ENCODE peak calls at places on chromosomes 2 and 18, in nine cellular contexts. One of them, this sample, is unnamed. For H3K27me3, the result is how much of the 10 kb centered on the place peaks cover.

GRCh38 chr18:69528439-69528838 is 127.8 kb downstream of the DOK6 start:
- DNase-seq in body of pancreas: no peak
- DNase-seq in K562: no peak
- DNase-seq in fibroblast of lung: peak
- DNase-seq in cardiac muscle cell: no peak
- DNase-seq in IMR-90: peak
- DNase-seq in tibial nerve: no peak
- DNase-seq in lower lobe of right lung: no peak
- DNase-seq in WERI-Rb-1: no peak
- DNase-seq in this sample: no peak

GRCh38 chr2:144886847-144887246 is 366.9 kb upstream of the ZEB2 start:
- DNase-seq in tibial nerve: no peak
- DNase-seq in lower lobe of right lung: no peak
- DNase-seq in body of pancreas: peak
- DNase-seq in WERI-Rb-1: no peak
- DNase-seq in IMR-90: no peak
- DNase-seq in cardiac muscle cell: no peak
- DNase-seq in fibroblast of lung: peak
- DNase-seq in K562: no peak
- DNase-seq in this sample: no peak

GRCh38 chr2:95799490-95799889 is 192.1 kb downstream of the ANKRD36C start:
- DNase-seq in tibial nerve: no peak
- DNase-seq in cardiac muscle cell: no peak
- DNase-seq in IMR-90: no peak
- DNase-seq in WERI-Rb-1: no peak
- DNase-seq in lower lobe of right lung: no peak
- DNase-seq in K562: no peak
- DNase-seq in body of pancreas: no peak
- DNase-seq in fibroblast of lung: no peak
- DNase-seq in this sample: no peak

GRCh38 chr2:157329524-157329923 is 3.9 kb upstream of the ERMN start:
- DNase-seq in IMR-90: no peak
- DNase-seq in lower lobe of right lung: no peak
- DNase-seq in body of pancreas: peak
- DNase-seq in K562: no peak
- DNase-seq in fibroblast of lung: no peak
- DNase-seq in WERI-Rb-1: no peak
- DNase-seq in tibial nerve: no peak
- DNase-seq in cardiac muscle cell: no peak
- DNase-seq in this sample: no peak

GRCh38 chr2:20667531-20668401 is 822 bp downstream of the GDF7 start:
- DNase-seq in WERI-Rb-1: no peak
- DNase-seq in cardiac muscle cell: no peak
- DNase-seq in body of pancreas: no peak
- DNase-seq in IMR-90: no peak
- DNase-seq in lower lobe of right lung: peak
- DNase-seq in fibroblast of lung: no peak
- DNase-seq in K562: no peak
- DNase-seq in tibial nerve: no peak
- DNase-seq in this sample: no peak

GRCh38 chr18:55269632-55270031 is 310.4 kb upstream of the CCDC68 start:
- DNase-seq in lower lobe of right lung: no peak
- DNase-seq in fibroblast of lung: no peak
- DNase-seq in cardiac muscle cell: no peak
- DNase-seq in IMR-90: no peak
- DNase-seq in WERI-Rb-1: no peak
- DNase-seq in body of pancreas: no peak
- DNase-seq in K562: no peak
- DNase-seq in tibial nerve: no peak
- DNase-seq in this sample: no peak

GRCh38 chr2:163731735-163732134 is 4.1 kb downstream of the FIGN start:
- DNase-seq in body of pancreas: no peak
- DNase-seq in lower lobe of right lung: no peak
- DNase-seq in tibial nerve: no peak
- DNase-seq in fibroblast of lung: peak
- DNase-seq in WERI-Rb-1: no peak
- DNase-seq in IMR-90: no peak
- DNase-seq in K562: no peak
- DNase-seq in cardiac muscle cell: no peak
- DNase-seq in this sample: no peak

GRCh38 chr2:193966590-193966989 is 1690.4 kb upstream of the SLC39A10 start:
- DNase-seq in WERI-Rb-1: no peak
- DNase-seq in K562: no peak
- DNase-seq in fibroblast of lung: peak
- DNase-seq in cardiac muscle cell: no peak
- DNase-seq in lower lobe of right lung: no peak
- DNase-seq in tibial nerve: no peak
- DNase-seq in IMR-90: peak
- DNase-seq in body of pancreas: no peak
- DNase-seq in this sample: peak

GRCh38 chr2:181805228-181806038 is 86.1 kb upstream of the ITPRID2 start:
- DNase-seq in cardiac muscle cell: no peak
- DNase-seq in IMR-90: peak
- DNase-seq in tibial nerve: no peak
- DNase-seq in WERI-Rb-1: no peak
- DNase-seq in K562: no peak
- DNase-seq in lower lobe of right lung: no peak
- DNase-seq in fibroblast of lung: peak
- DNase-seq in body of pancreas: no peak
- DNase-seq in this sample: no peak

GRCh38 chr2:283996-284794 is 3.7 kb downstream of the ALKAL2 start:
- DNase-seq in body of pancreas: no peak
- DNase-seq in tibial nerve: no peak
- DNase-seq in fibroblast of lung: peak
- DNase-seq in cardiac muscle cell: no peak
- DNase-seq in IMR-90: peak
- DNase-seq in K562: no peak
- DNase-seq in WERI-Rb-1: no peak
- DNase-seq in lower lobe of right lung: no peak
- DNase-seq in this sample: no peak

GRCh38 chr2:70994055-70994444 is 623 bp downstream of the TEX261 start:
- DNase-seq in IMR-90: peak
- DNase-seq in lower lobe of right lung: no peak
- DNase-seq in fibroblast of lung: no peak
- DNase-seq in K562: no peak
- DNase-seq in tibial nerve: no peak
- DNase-seq in cardiac muscle cell: no peak
- DNase-seq in body of pancreas: no peak
- DNase-seq in WERI-Rb-1: no peak
- DNase-seq in this sample: no peak

GRCh38 chr2:160387558-160388262 is 105.9 kb downstream of the RBMS1 start:
- DNase-seq in K562: no peak
- DNase-seq in body of pancreas: peak
- DNase-seq in fibroblast of lung: peak
- DNase-seq in IMR-90: peak
- DNase-seq in tibial nerve: peak
- DNase-seq in lower lobe of right lung: no peak
- DNase-seq in cardiac muscle cell: peak
- DNase-seq in WERI-Rb-1: no peak
- DNase-seq in this sample: no peak

GRCh38 chr2:38793511-38793910 is 15.5 kb downstream of the GEMIN6 start:
- DNase-seq in cardiac muscle cell: no peak
- DNase-seq in lower lobe of right lung: no peak
- DNase-seq in tibial nerve: no peak
- DNase-seq in body of pancreas: no peak
- DNase-seq in IMR-90: no peak
- DNase-seq in K562: no peak
- DNase-seq in WERI-Rb-1: no peak
- DNase-seq in fibroblast of lung: no peak
- DNase-seq in this sample: no peak

GRCh38 chr2:96763511-96764252 is 3.0 kb downstream of the CNNM4 start:
- DNase-seq in body of pancreas: no peak
- DNase-seq in lower lobe of right lung: no peak
- DNase-seq in WERI-Rb-1: peak
- DNase-seq in IMR-90: no peak
- DNase-seq in cardiac muscle cell: peak
- DNase-seq in K562: peak
- DNase-seq in fibroblast of lung: no peak
- DNase-seq in tibial nerve: no peak
- DNase-seq in this sample: no peak

GRCh38 chr2:75465317-75465998 is 95.3 kb downstream of the EVA1A start:
- DNase-seq in K562: no peak
- DNase-seq in IMR-90: peak
- DNase-seq in lower lobe of right lung: no peak
- DNase-seq in tibial nerve: no peak
- DNase-seq in fibroblast of lung: peak
- DNase-seq in WERI-Rb-1: no peak
- DNase-seq in body of pancreas: peak
- DNase-seq in cardiac muscle cell: peak
- DNase-seq in this sample: no peak

DNA sequence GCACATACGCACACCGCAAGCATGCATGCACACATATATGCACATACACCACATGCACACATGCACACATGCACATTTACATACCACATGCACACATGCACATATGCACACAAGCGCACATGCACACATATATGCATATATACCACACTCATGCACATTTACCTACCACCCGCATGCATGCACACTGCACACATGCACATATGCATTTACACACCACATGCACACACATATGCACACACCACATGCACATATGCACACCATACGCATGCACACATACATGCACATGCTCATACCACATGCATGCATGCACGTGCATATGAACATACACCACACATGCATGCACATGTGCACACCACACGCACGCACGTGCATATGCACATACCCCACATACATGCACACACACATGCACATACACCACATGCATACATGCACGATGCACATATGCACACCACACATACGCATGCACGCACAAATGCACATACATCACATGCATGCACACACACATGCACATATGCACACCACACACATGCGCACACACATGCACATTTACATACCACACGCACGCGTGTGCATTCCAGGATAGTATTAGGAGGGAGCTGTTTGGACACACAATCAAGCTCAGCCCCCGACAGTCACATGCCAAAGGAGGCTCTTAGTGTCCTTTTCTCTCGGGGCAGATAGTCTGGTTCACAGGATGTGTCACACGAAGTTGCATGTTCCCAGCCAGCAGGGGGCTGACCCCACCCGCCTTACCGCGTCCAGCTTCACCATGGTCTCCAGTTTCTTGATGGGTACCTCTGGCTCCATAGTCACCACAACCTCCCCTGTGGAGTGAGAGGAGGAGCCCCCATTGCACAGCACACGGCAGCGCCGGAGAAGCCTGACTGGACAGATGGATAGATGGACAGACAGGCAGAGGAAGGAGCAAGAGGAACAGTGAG is 5.9 kb downstream of the OTOF start:
- DNase-seq in IMR-90: no peak
- DNase-seq in cardiac muscle cell: no peak
- DNase-seq in WERI-Rb-1: peak
- DNase-seq in K562: peak
- DNase-seq in tibial nerve: no peak
- DNase-seq in body of pancreas: no peak
- DNase-seq in lower lobe of right lung: no peak
- DNase-seq in fibroblast of lung: no peak
- DNase-seq in this sample: no peak
- TF ChIP-seq CTCF in IMR-90: no peak
- TF ChIP-seq CTCF in cardiac muscle cell: no peak
- TF ChIP-seq CTCF in WERI-Rb-1: peak
- TF ChIP-seq CTCF in K562: peak
- TF ChIP-seq CTCF in tibial nerve: no peak
- TF ChIP-seq CTCF in body of pancreas: no peak
- TF ChIP-seq CTCF in lower lobe of right lung: no peak
- TF ChIP-seq CTCF in fibroblast of lung: no peak
- TF ChIP-seq CTCF in this sample: peak

GRCh38 chr2:230969673-230970015 is 26.3 kb upstream of the SPATA3 start:
- DNase-seq in lower lobe of right lung: no peak
- DNase-seq in fibroblast of lung: no peak
- DNase-seq in IMR-90: no peak
- DNase-seq in K562: no peak
- DNase-seq in tibial nerve: no peak
- DNase-seq in WERI-Rb-1: no peak
- DNase-seq in body of pancreas: no peak
- DNase-seq in cardiac muscle cell: no peak
- DNase-seq in this sample: no peak
- H3K4me3 ChIP-seq in lower lobe of right lung: peak
- H3K4me3 ChIP-seq in fibroblast of lung: no peak
- H3K4me3 ChIP-seq in IMR-90: peak
- H3K4me3 ChIP-seq in K562: no peak
- H3K4me3 ChIP-seq in tibial nerve: no peak
- H3K4me3 ChIP-seq in WERI-Rb-1: no peak
- H3K4me3 ChIP-seq in body of pancreas: no peak
- H3K4me3 ChIP-seq in cardiac muscle cell: no peak
- H3K4me3 ChIP-seq in this sample: no peak

GRCh38 chr2:172096661-172097547 is 5.8 kb downstream of the DLX2 start:
- DNase-seq in K562: no peak
- DNase-seq in body of pancreas: no peak
- DNase-seq in fibroblast of lung: peak
- DNase-seq in tibial nerve: no peak
- DNase-seq in IMR-90: peak
- DNase-seq in WERI-Rb-1: no peak
- DNase-seq in cardiac muscle cell: no peak
- DNase-seq in lower lobe of right lung: no peak
- DNase-seq in this sample: no peak
- H3K27me3 ChIP-seq in K562: under half
- H3K27me3 ChIP-seq in body of pancreas: under half
- H3K27me3 ChIP-seq in fibroblast of lung: under half
- H3K27me3 ChIP-seq in tibial nerve: under half
- H3K27me3 ChIP-seq in IMR-90: under half
- H3K27me3 ChIP-seq in WERI-Rb-1: half or more
- H3K27me3 ChIP-seq in cardiac muscle cell: half or more
- H3K27me3 ChIP-seq in lower lobe of right lung: half or more
- H3K27me3 ChIP-seq in this sample: half or more

DNA sequence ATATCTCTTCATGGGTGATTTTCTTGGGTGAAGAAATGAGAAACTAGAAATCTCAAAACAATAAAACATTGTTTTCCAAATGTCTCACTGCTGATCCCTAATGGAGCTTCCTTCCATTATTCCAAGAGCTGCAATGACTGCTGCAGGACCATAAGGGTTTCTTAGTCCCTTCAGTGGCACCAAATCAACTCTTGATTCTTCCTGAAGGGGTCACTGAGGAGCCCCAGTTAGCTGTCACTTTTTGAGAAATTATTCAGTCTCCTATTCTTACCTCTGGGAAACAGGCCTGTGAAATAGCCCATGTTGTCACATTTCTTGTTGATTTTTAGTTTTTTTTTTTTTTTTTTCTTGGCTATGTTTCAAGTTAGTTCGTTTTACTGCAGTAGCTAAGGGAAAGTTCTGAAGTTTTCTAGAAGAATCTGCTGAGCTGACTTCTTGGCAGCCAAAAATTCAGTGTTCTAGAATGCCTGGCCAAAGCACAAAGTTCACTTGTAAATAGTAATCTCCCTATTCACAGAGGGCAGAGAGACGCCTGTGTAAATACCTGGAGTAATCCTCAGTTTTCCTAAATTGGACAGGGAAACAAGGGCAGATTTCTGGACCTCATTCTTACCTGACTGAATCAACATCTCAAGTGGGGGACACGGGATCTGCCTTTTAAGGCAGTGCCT is 480.0 kb downstream of the RIT2 start:
- DNase-seq in IMR-90: no peak
- DNase-seq in body of pancreas: no peak
- DNase-seq in fibroblast of lung: no peak
- DNase-seq in WERI-Rb-1: peak
- DNase-seq in tibial nerve: no peak
- DNase-seq in lower lobe of right lung: no peak
- DNase-seq in K562: no peak
- DNase-seq in cardiac muscle cell: no peak
- DNase-seq in this sample: no peak
- TF ChIP-seq CTCF in IMR-90: no peak
- TF ChIP-seq CTCF in body of pancreas: no peak
- TF ChIP-seq CTCF in fibroblast of lung: no peak
- TF ChIP-seq CTCF in WERI-Rb-1: no peak
- TF ChIP-seq CTCF in tibial nerve: no peak
- TF ChIP-seq CTCF in lower lobe of right lung: no peak
- TF ChIP-seq CTCF in K562: no peak
- TF ChIP-seq CTCF in cardiac muscle cell: no peak
- TF ChIP-seq CTCF in this sample: no peak

GRCh38 chr18:10856146-10856545 is 293.2 kb downstream of the PIEZO2 start:
- DNase-seq in fibroblast of lung: no peak
- DNase-seq in tibial nerve: no peak
- DNase-seq in cardiac muscle cell: no peak
- DNase-seq in WERI-Rb-1: no peak
- DNase-seq in body of pancreas: no peak
- DNase-seq in lower lobe of right lung: no peak
- DNase-seq in IMR-90: no peak
- DNase-seq in K562: no peak
- DNase-seq in this sample: no peak
- H3K4me3 ChIP-seq in fibroblast of lung: no peak
- H3K4me3 ChIP-seq in tibial nerve: no peak
- H3K4me3 ChIP-seq in cardiac muscle cell: no peak
- H3K4me3 ChIP-seq in WERI-Rb-1: no peak
- H3K4me3 ChIP-seq in body of pancreas: no peak
- H3K4me3 ChIP-seq in lower lobe of right lung: no peak
- H3K4me3 ChIP-seq in IMR-90: no peak
- H3K4me3 ChIP-seq in K562: no peak
- H3K4me3 ChIP-seq in this sample: no peak